ENCODE peak calls at places on chromosomes 5 and 9, in seven cellular contexts. Z, X, O, A, H, C and F are unnamed samples.
A peak's percentile ranks its signal among the peaks of the same experiment; 100 is the strongest.

GRCh38 chr5:145711417-145711816 is 123.7 kb downstream of the PRELID2 start:
- DNase-seq in O (no peak), Z (no peak), X (no peak), H (no peak), C (no peak), A (no peak), F (no peak)

GRCh38 chr5:138911441-138911840 is 36.3 kb upstream of the LRRTM2 start:
- DNase-seq in Z (no peak), X (no peak), C (no peak), O (no peak), A (no peak), H (no peak), F (no peak)

GRCh38 chr5:79513519-79514390 is at the start of gene HOMER1:
- DNase-seq in H (no peak), A (peak; percentile 41), X (peak; percentile 58), Z (peak; percentile 84), O (peak; percentile 87), C (peak; percentile 93), F (peak; percentile 83)

GRCh38 chr9:106962615-106963363 is 99.8 kb downstream of the ZNF462 start:
- DNase-seq in H (no peak), C (no peak), O (no peak), X (no peak), A (no peak), Z (no peak), F (peak; percentile 97)

GRCh38 chr5:113059232-113059805 is 82.7 kb downstream of the DCP2 start:
- DNase-seq in Z (no peak), H (no peak), C (peak; percentile 86), A (no peak), O (no peak), X (no peak), F (peak; percentile 87)

GRCh38 chr9:19114680-19115270 is 12.1 kb upstream of the HAUS6 start:
- DNase-seq in X (no peak), O (no peak), Z (no peak), H (no peak), C (no peak), A (no peak), F (peak; percentile 34)

GRCh38 chr5:442335-443238 is at the start of gene EXOC3:
- DNase-seq in A (peak; percentile 34), O (peak; percentile 97), C (peak; percentile 99), X (peak; percentile 52), H (no peak), Z (peak; percentile 81), F (peak; percentile 50)

GRCh38 chr9:112489876-112490661 is 3.4 kb downstream of the KIAA1958 start:
- DNase-seq in O (no peak), H (no peak), A (no peak), Z (no peak), C (peak; percentile 28), X (peak; percentile 45), F (no peak)

GRCh38 chr9:106962105-106962504 is 99.1 kb downstream of the ZNF462 start:
- DNase-seq in H (no peak), C (no peak), X (no peak), A (no peak), O (no peak), Z (no peak), F (no peak)

GRCh38 chr5:21236896-21237830 is 1249.2 kb upstream of the CDH18 start:
- DNase-seq in O (no peak), X (no peak), H (no peak), Z (no peak), C (no peak), A (no peak), F (peak; percentile 62)

GRCh38 chr5:74154526-74154925 is 486.0 kb downstream of the ENC1 start:
- DNase-seq in H (no peak), C (no peak), X (no peak), Z (no peak), O (no peak), A (no peak), F (no peak)

GRCh38 chr9:76911971-76912370 is 6.1 kb upstream of the PRUNE2 start:
- DNase-seq in Z (no peak), H (no peak), A (peak; percentile 7), C (no peak), O (no peak), X (no peak), F (no peak)

GRCh38 chr5:78811121-78811832 is 162.7 kb upstream of the LHFPL2 start:
- DNase-seq in C (peak; percentile 52), H (no peak), A (no peak), O (no peak), X (no peak), Z (no peak), F (peak; percentile 14)

GRCh38 chr5:56206126-56206525 is 27.0 kb downstream of the ANKRD55 start:
- DNase-seq in A (no peak), H (no peak), C (no peak), Z (no peak), O (no peak), X (no peak), F (peak; percentile 80)

GRCh38 chr5:177454397-177455035 is 7.9 kb downstream of the PRR7 start:
- DNase-seq in A (peak; percentile 62), H (no peak), C (peak; percentile 95), O (peak; percentile 98), Z (peak; percentile 98), X (peak; percentile 79), F (peak; percentile 92)

GRCh38 chr9:6884960-6885359 is 127.2 kb downstream of the KDM4C start:
- DNase-seq in X (no peak), C (no peak), Z (no peak), A (no peak), H (no peak), O (no peak), F (no peak)

GRCh38 chr9:114487607-114488300 is 17.5 kb downstream of the WHRN start:
- DNase-seq in Z (peak; percentile 78), H (peak; percentile 34), C (peak; percentile 75), X (peak; percentile 71), A (peak; percentile 57), O (peak; percentile 78), F (peak; percentile 70)

GRCh38 chr5:137486707-137487106 is 12.4 kb downstream of the SPOCK1 start:
- DNase-seq in A (no peak), O (no peak), Z (no peak), X (no peak), C (no peak), H (no peak), F (peak; percentile 81)

GRCh38 chr9:129276486-129277260 is 98.6 kb upstream of the IER5L start:
- DNase-seq in O (no peak), Z (no peak), A (no peak), C (no peak), H (no peak), X (no peak), F (no peak)

GRCh38 chr5:115069087-115069968 is 100.4 kb downstream of the TRIM36 start:
- DNase-seq in Z (peak; percentile 58), A (peak; percentile 51), O (peak; percentile 17), C (peak; percentile 7), X (peak; percentile 64), H (peak; percentile 12), F (peak; percentile 32)

GRCh38 chr9:110828148-110828730 is 159.6 kb downstream of the MUSK start:
- DNase-seq in Z (no peak), H (no peak), O (no peak), A (no peak), C (no peak), X (no peak), F (no peak)

GRCh38 chr9:19788614-19789271 is at the start of gene SLC24A2:
- DNase-seq in H (no peak), A (no peak), C (peak; percentile 79), X (no peak), O (no peak), Z (peak; percentile 73), F (no peak)

GRCh38 chr9:72539824-72540347 is 18.5 kb downstream of the TMC1 start:
- DNase-seq in A (no peak), X (no peak), H (no peak), Z (no peak), C (no peak), O (peak; percentile 69), F (no peak)

GRCh38 chr5:1669276-1670155 is 130.1 kb downstream of the MRPL36 start:
- DNase-seq in C (no peak), X (no peak), H (no peak), O (no peak), A (no peak), Z (no peak), F (no peak)
- H3K27me3 ChIP-seq in C (peaks cover 87% of the 10 kb centered on the region), X (peaks cover 65% of the 10 kb centered on the region), H (peaks cover 6% of the 10 kb centered on the region), O (peaks cover 68% of the 10 kb centered on the region), A (peaks cover 6% of the 10 kb centered on the region), Z (peaks cover 22% of the 10 kb centered on the region), F (peaks cover 18% of the 10 kb centered on the region)

GRCh38 chr5:131318455-131318854 is 54.6 kb downstream of the CDC42SE2 start:
- DNase-seq in H (no peak), O (no peak), X (no peak), Z (no peak), C (no peak), A (no peak), F (no peak)

GRCh38 chr5:131321066-131321465 is 57.2 kb downstream of the CDC42SE2 start:
- DNase-seq in O (no peak), Z (no peak), C (no peak), A (no peak), H (no peak), X (no peak), F (no peak)

GRCh38 chr5:131316026-131316425 is 52.2 kb downstream of the CDC42SE2 start:
- DNase-seq in H (no peak), Z (no peak), C (no peak), X (no peak), O (no peak), A (no peak), F (no peak)

GRCh38 chr5:131316822-131317221 is 53.0 kb downstream of the CDC42SE2 start:
- DNase-seq in H (no peak), C (no peak), Z (no peak), O (no peak), A (no peak), X (no peak), F (no peak)
- TF ChIP-seq MAX in H (no peak), C (no peak), Z (no peak), O (no peak), A (no peak), X (no peak), F (no peak)

DNA sequence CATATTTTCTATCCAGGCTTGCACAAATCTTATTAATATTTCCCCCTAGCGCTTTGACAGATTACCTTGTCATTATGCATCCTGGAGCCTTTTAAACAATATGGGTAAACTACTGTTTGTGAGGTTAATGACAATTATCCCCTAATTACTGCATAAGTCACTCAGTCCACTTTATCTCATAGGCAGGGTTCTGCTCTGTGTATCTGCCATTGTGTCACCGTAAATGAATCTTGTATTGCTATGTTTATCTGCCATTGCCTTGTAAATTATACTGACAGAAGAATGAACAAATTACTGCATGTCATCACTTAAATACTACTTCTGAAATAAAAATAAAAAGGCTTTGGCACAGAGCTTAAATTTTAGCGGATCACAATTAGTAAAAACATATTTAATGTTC is 421.1 kb downstream of the BNC2 start:
- DNase-seq in X (no peak), A (no peak), O (no peak), H (no peak), Z (no peak), C (peak; percentile 19), F (no peak)
- H3K4me1 ChIP-seq in X (no peaks in the 10 kb centered on the region), A (no peaks in the 10 kb centered on the region), O (no peaks in the 10 kb centered on the region), H (no peaks in the 10 kb centered on the region), Z (no peaks in the 10 kb centered on the region), C (peaks cover 21% of the 10 kb centered on the region), F (no peaks in the 10 kb centered on the region)

DNA sequence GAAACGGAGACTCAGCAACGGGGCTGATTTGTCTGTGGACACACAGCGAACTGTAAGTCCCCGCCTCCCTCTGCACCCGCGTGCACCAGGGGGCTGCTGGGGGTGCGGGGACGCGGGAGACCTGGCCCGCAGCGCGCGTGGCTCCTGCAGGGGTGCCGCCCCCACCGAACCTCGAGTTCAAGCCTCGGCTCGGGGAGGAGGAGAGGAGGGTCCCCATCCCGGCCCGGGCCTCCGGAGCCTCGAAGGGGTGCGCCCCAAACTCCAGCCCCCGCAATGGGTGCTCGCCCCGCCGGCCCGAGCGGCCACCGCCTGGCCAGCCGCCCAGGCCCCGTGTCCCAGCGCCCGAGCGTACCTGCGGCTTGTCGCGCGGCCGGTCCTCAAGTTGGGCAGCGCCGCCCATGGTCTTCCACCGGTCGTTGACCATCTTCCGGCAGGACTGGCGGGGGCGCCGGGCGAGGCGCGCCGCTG is 829 bp downstream of the FIBCD1 start:
- DNase-seq in C (no peak), O (no peak), X (no peak), Z (peak; percentile 66), H (no peak), A (no peak), F (no peak)
- H3K27me3 ChIP-seq in C (peaks cover 42% of the 10 kb centered on the region), O (peaks cover 94% of the 10 kb centered on the region), X (peaks cover 89% of the 10 kb centered on the region), Z (peaks cover 27% of the 10 kb centered on the region), H (peaks cover 6% of the 10 kb centered on the region), A (no peaks in the 10 kb centered on the region), F (peaks cover 39% of the 10 kb centered on the region)